ENCODE peak calls at places on chromosomes 11 and 22, in eight cellular contexts. One of them, this sample, is unnamed.

GRCh38 chr11:63277345-63277943 is 34.0 kb upstream of the SLC22A25 start:
- DNase-seq in NCI-H146: no peak
- DNase-seq in type B pancreatic cell: no peak
- DNase-seq in fibroblast of the aortic adventitia: no peak
- DNase-seq in T-cell: no peak
- DNase-seq in Karpas-422: peak; percentile 49
- DNase-seq in effector memory CD4-positive, alpha-beta T cell: no peak
- DNase-seq in Caco-2: no peak
- DNase-seq in this sample: no peak

GRCh38 chr22:25027959-25028840 is 75.7 kb downstream of the KIAA1671 start:
- DNase-seq in fibroblast of the aortic adventitia: peak; percentile 31
- DNase-seq in NCI-H146: no peak
- DNase-seq in Karpas-422: peak; percentile 70
- DNase-seq in T-cell: no peak
- DNase-seq in effector memory CD4-positive, alpha-beta T cell: no peak
- DNase-seq in Caco-2: no peak
- DNase-seq in type B pancreatic cell: no peak
- DNase-seq in this sample: no peak

GRCh38 chr11:65945941-65946558 is 770 bp downstream of the TSGA10IP start:
- DNase-seq in effector memory CD4-positive, alpha-beta T cell: no peak
- DNase-seq in fibroblast of the aortic adventitia: no peak
- DNase-seq in type B pancreatic cell: no peak
- DNase-seq in NCI-H146: no peak
- DNase-seq in T-cell: no peak
- DNase-seq in Caco-2: no peak
- DNase-seq in Karpas-422: no peak
- DNase-seq in this sample: no peak

GRCh38 chr11:8100151-8100550 is 19.1 kb downstream of the TUB start:
- DNase-seq in Karpas-422: no peak
- DNase-seq in NCI-H146: no peak
- DNase-seq in type B pancreatic cell: peak; percentile 32
- DNase-seq in Caco-2: no peak
- DNase-seq in T-cell: no peak
- DNase-seq in fibroblast of the aortic adventitia: no peak
- DNase-seq in effector memory CD4-positive, alpha-beta T cell: no peak
- DNase-seq in this sample: no peak

GRCh38 chr22:23789121-23789520 is 2.4 kb downstream of the SMARCB1 start:
- DNase-seq in effector memory CD4-positive, alpha-beta T cell: no peak
- DNase-seq in type B pancreatic cell: no peak
- DNase-seq in fibroblast of the aortic adventitia: no peak
- DNase-seq in T-cell: no peak
- DNase-seq in NCI-H146: peak; percentile 9
- DNase-seq in Karpas-422: no peak
- DNase-seq in Caco-2: no peak
- DNase-seq in this sample: no peak

GRCh38 chr22:32020117-32020516 is 22.9 kb upstream of the SLC5A1 start:
- DNase-seq in Caco-2: no peak
- DNase-seq in fibroblast of the aortic adventitia: peak; percentile 69
- DNase-seq in effector memory CD4-positive, alpha-beta T cell: no peak
- DNase-seq in NCI-H146: no peak
- DNase-seq in type B pancreatic cell: no peak
- DNase-seq in Karpas-422: no peak
- DNase-seq in T-cell: no peak
- DNase-seq in this sample: no peak

GRCh38 chr11:23079382-23079813 is 219.1 kb upstream of the CCDC179 start:
- DNase-seq in NCI-H146: no peak
- DNase-seq in Karpas-422: no peak
- DNase-seq in effector memory CD4-positive, alpha-beta T cell: no peak
- DNase-seq in Caco-2: no peak
- DNase-seq in type B pancreatic cell: no peak
- DNase-seq in fibroblast of the aortic adventitia: no peak
- DNase-seq in T-cell: no peak
- DNase-seq in this sample: no peak

GRCh38 chr22:44479662-44480061 is 18.4 kb downstream of the RTL6 start:
- DNase-seq in T-cell: no peak
- DNase-seq in fibroblast of the aortic adventitia: no peak
- DNase-seq in NCI-H146: no peak
- DNase-seq in Karpas-422: no peak
- DNase-seq in Caco-2: no peak
- DNase-seq in effector memory CD4-positive, alpha-beta T cell: no peak
- DNase-seq in type B pancreatic cell: no peak
- DNase-seq in this sample: no peak

GRCh38 chr11:31450841-31451240 is 58.6 kb downstream of the IMMP1L start:
- DNase-seq in Karpas-422: no peak
- DNase-seq in fibroblast of the aortic adventitia: no peak
- DNase-seq in effector memory CD4-positive, alpha-beta T cell: no peak
- DNase-seq in T-cell: no peak
- DNase-seq in NCI-H146: peak; percentile 32
- DNase-seq in Caco-2: no peak
- DNase-seq in type B pancreatic cell: no peak
- DNase-seq in this sample: no peak

GRCh38 chr11:91219501-91219900 is 996.7 kb upstream of the CHORDC1 start:
- DNase-seq in effector memory CD4-positive, alpha-beta T cell: no peak
- DNase-seq in Caco-2: no peak
- DNase-seq in fibroblast of the aortic adventitia: peak; percentile 48
- DNase-seq in Karpas-422: no peak
- DNase-seq in T-cell: no peak
- DNase-seq in NCI-H146: no peak
- DNase-seq in type B pancreatic cell: no peak
- DNase-seq in this sample: peak; percentile 11

GRCh38 chr22:37202706-37203105 is 9.6 kb downstream of the SSTR3 start:
- DNase-seq in Karpas-422: no peak
- DNase-seq in effector memory CD4-positive, alpha-beta T cell: no peak
- DNase-seq in T-cell: no peak
- DNase-seq in type B pancreatic cell: no peak
- DNase-seq in Caco-2: peak; percentile 26
- DNase-seq in NCI-H146: no peak
- DNase-seq in fibroblast of the aortic adventitia: no peak
- DNase-seq in this sample: no peak

GRCh38 chr11:1870721-1871466 is 18.0 kb downstream of the LSP1 start:
- DNase-seq in Karpas-422: no peak
- DNase-seq in effector memory CD4-positive, alpha-beta T cell: peak; percentile 34
- DNase-seq in NCI-H146: no peak
- DNase-seq in type B pancreatic cell: no peak
- DNase-seq in fibroblast of the aortic adventitia: peak; percentile 25
- DNase-seq in Caco-2: no peak
- DNase-seq in T-cell: peak; percentile 51
- DNase-seq in this sample: no peak

GRCh38 chr11:65473275-65473860 is 25.5 kb upstream of the MALAT1 start:
- DNase-seq in effector memory CD4-positive, alpha-beta T cell: no peak
- DNase-seq in NCI-H146: no peak
- DNase-seq in fibroblast of the aortic adventitia: no peak
- DNase-seq in T-cell: no peak
- DNase-seq in Caco-2: no peak
- DNase-seq in type B pancreatic cell: no peak
- DNase-seq in Karpas-422: no peak
- DNase-seq in this sample: no peak

GRCh38 chr11:9906043-9906791 is 242.3 kb downstream of the SWAP70 start:
- DNase-seq in fibroblast of the aortic adventitia: peak; percentile 94
- DNase-seq in NCI-H146: no peak
- DNase-seq in T-cell: no peak
- DNase-seq in type B pancreatic cell: no peak
- DNase-seq in Karpas-422: no peak
- DNase-seq in effector memory CD4-positive, alpha-beta T cell: no peak
- DNase-seq in Caco-2: peak; percentile 88
- DNase-seq in this sample: no peak

GRCh38 chr11:36452987-36453386 is 57.1 kb downstream of the TRAF6 start:
- DNase-seq in T-cell: no peak
- DNase-seq in Caco-2: no peak
- DNase-seq in NCI-H146: no peak
- DNase-seq in type B pancreatic cell: no peak
- DNase-seq in fibroblast of the aortic adventitia: no peak
- DNase-seq in Karpas-422: no peak
- DNase-seq in effector memory CD4-positive, alpha-beta T cell: no peak
- DNase-seq in this sample: no peak

GRCh38 chr11:35281169-35281591 is 138.2 kb downstream of the SLC1A2 start:
- DNase-seq in fibroblast of the aortic adventitia: peak; percentile 67
- DNase-seq in Caco-2: no peak
- DNase-seq in type B pancreatic cell: no peak
- DNase-seq in T-cell: no peak
- DNase-seq in NCI-H146: no peak
- DNase-seq in effector memory CD4-positive, alpha-beta T cell: no peak
- DNase-seq in Karpas-422: peak; percentile 52
- DNase-seq in this sample: no peak